ENCODE peak calls at places on chromosomes 1 and 21, in four cellular contexts. C is AG09309, U is endothelial cell of umbilical vein, E is thoracic aorta. P is an unnamed sample.

GRCh38 chr1:200198247-200198646 is 170.7 kb downstream of the NR5A2 start:
- DNase-seq in E (no peak), U (no peak), C (no peak), P (no peak)

GRCh38 chr1:37071829-37072228 is 37.5 kb upstream of the GRIK3 start:
- DNase-seq in E (no peak), C (no peak), U (no peak), P (no peak)

GRCh38 chr1:119279441-119280415 is 88.9 kb upstream of the HAO2 start:
- DNase-seq in U (peak; percentile 79), C (peak; percentile 42), E (no peak), P (peak; percentile 86)

GRCh38 chr1:9874959-9875635 is 35.0 kb downstream of the CTNNBIP1 start:
- DNase-seq in C (peak; percentile 16), U (peak; percentile 71), E (no peak), P (peak; percentile 49)

GRCh38 chr1:50774759-50775351 is 185.2 kb downstream of the FAF1 start:
- DNase-seq in E (no peak), C (peak; percentile 33), U (peak; percentile 67), P (peak; percentile 46)

GRCh38 chr1:39258146-39258924 is 53.8 kb downstream of the MACF1 start:
- DNase-seq in E (peak; percentile 35), U (peak; percentile 75), C (peak; percentile 23), P (no peak)

GRCh38 chr21:36550761-36551160 is 70.8 kb upstream of the CLDN14 start:
- DNase-seq in C (no peak), U (no peak), E (no peak), P (peak; percentile 30)

GRCh38 chr1:218886472-218886871 is 287.2 kb upstream of the LYPLAL1 start:
- DNase-seq in U (peak; percentile 21), E (no peak), C (no peak), P (peak; percentile 47)

GRCh38 chr1:54559771-54560231 is 11.8 kb downstream of the ACOT11 start:
- DNase-seq in E (no peak), U (no peak), C (no peak), P (no peak)

GRCh38 chr1:40314721-40315238 is 2.3 kb downstream of the COL9A2 start:
- DNase-seq in C (no peak), E (no peak), U (no peak), P (no peak)

GRCh38 chr1:156944268-156944667 is 23.8 kb downstream of the LRRC71 start:
- DNase-seq in U (no peak), E (no peak), C (no peak), P (no peak)

GRCh38 chr1:42259059-42259738 is 75.8 kb downstream of the FOXJ3 start:
- DNase-seq in E (no peak), C (peak; percentile 8), U (no peak), P (no peak)

GRCh38 chr1:15439325-15439724 is 1.1 kb downstream of the CTRC start:
- DNase-seq in U (no peak), E (no peak), C (no peak), P (no peak)

GRCh38 chr1:221087919-221088318 is 208.7 kb downstream of the HLX start:
- DNase-seq in E (no peak), C (no peak), U (no peak), P (no peak)

GRCh38 chr1:184622136-184622823 is 132.4 kb downstream of the EDEM3 start:
- DNase-seq in U (peak; percentile 53), C (peak; percentile 95), E (peak; percentile 47), P (peak; percentile 95)

GRCh38 chr1:100719490-100719889 is at the start of gene VCAM1:
- DNase-seq in E (no peak), C (no peak), U (peak; percentile 42), P (no peak)

GRCh38 chr1:217647791-217648190 is 16.6 kb downstream of the SPATA17 start:
- DNase-seq in C (no peak), E (no peak), U (no peak), P (no peak)

GRCh38 chr1:31244326-31244725 is 4.6 kb upstream of the NKAIN1 start:
- DNase-seq in C (no peak), U (no peak), E (no peak), P (no peak)

DNA sequence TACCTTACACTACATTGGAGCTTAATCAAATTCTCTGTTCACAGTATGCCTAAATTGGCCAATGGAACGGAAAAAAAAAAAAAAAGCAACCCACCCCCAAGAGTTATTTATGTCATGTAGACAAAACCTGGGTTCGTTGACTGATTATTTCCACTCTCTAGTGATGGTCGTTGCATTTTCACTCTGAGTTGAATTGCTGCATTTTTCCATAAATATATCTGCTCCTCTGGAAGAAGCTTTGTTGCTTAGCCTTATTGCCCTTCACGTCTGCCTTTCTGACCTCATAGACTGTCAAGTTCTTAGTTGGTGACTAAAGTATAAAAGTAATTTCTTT is 90.2 kb upstream of the RUNX1 start:
- DNase-seq in E (no peak), C (no peak), U (no peak), P (no peak)
- H3K4me3 ChIP-seq in E (no peak overlapping the region), C (no peak overlapping the region), U (no peak overlapping the region), P (no peak overlapping the region)

GRCh38 chr21:23130308-23130707 is 2132.1 kb downstream of the NCAM2 start:
- DNase-seq in E (no peak), U (no peak), C (no peak), P (no peak)

GRCh38 chr21:23131177-23131576 is 2133.0 kb downstream of the NCAM2 start:
- DNase-seq in U (peak; percentile 28), E (no peak), C (no peak), P (no peak)

GRCh38 chr21:23127973-23128372 is 2129.8 kb downstream of the NCAM2 start:
- DNase-seq in C (no peak), U (no peak), E (no peak), P (no peak)
- TF ChIP-seq CTCF in C (no peak), U (no peak), E (no peak), P (no peak)

DNA sequence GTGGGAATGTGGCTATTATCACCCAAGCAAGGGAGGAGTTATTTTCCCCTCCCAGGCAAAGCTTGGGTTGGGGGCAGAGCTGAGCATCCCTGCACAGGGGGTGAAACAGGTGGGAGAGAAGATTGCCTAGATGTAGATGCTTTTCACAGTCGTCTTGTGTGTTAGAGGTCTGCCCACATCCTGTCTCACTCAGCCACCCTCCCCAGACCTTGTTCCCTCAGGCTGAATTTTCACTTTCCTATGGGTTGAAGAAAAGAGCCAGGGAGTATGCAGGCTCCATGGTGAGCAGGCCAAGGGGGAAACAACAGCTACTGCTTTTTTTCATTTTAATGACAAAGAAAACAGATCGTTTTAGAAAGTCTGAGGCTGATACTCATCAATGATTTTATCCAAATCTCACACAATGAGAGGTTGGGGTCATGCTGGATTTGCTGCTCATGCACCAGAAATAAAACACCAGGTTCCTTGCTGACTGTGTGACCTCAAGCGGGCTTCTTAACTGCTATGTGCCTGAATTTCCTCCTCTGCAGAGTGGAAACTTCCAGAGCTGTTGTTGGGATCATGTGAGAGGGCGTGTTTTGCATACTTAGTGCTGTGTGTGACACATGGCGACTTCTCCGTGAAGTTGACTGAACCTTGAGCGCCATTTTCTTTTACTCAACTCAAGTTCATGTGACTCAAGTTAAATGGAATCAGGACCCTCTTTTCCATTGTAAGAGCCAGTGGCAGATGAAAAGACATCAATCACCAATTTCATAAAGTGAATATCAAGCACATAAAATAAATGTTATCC is 223.8 kb downstream of the KIF26B start:
- DNase-seq in E (no peak), C (no peak), U (no peak), P (no peak)
- H3K4me3 ChIP-seq in E (no peak overlapping the region), C (no peak overlapping the region), U (no peak overlapping the region), P (no peak overlapping the region)

DNA sequence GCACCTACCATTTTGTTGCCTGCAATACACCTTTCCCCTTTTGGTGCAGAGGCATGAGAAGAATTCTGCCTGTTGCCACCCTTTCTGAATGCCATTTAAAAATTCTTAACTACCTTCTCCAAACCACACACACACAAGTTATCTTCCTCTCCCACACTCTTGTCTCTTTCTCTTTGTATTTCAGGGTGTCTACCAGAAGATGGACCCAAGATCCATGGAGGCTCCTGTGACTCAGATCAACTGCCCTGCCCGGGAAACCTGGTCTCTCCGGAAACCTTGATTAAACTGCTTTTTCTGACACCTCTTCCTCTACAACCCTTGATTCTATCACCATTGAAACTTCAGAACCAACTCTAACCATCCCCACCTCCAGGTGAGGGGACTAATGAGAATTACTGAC is 2.4 kb upstream of the TARS2 start:
- DNase-seq in E (no peak), C (peak; percentile 20), U (no peak), P (no peak)
- TF ChIP-seq CTCF in E (no peak), C (peak; percentile 64), U (no peak), P (peak; percentile 21)

GRCh38 chr1:159014851-159015250 is 5.1 kb downstream of the IFI16 start:
- DNase-seq in E (no peak), U (no peak), C (no peak), P (no peak)

GRCh38 chr1:159010398-159010797 is 691 bp downstream of the IFI16 start:
- DNase-seq in U (no peak), E (no peak), C (no peak), P (no peak)

GRCh38 chr1:159014003-159014571 is 4.4 kb downstream of the IFI16 start:
- DNase-seq in E (no peak), C (no peak), U (no peak), P (no peak)

GRCh38 chr1:159011701-159012100 is 2.0 kb downstream of the IFI16 start:
- DNase-seq in C (no peak), U (no peak), E (no peak), P (no peak)

DNA sequence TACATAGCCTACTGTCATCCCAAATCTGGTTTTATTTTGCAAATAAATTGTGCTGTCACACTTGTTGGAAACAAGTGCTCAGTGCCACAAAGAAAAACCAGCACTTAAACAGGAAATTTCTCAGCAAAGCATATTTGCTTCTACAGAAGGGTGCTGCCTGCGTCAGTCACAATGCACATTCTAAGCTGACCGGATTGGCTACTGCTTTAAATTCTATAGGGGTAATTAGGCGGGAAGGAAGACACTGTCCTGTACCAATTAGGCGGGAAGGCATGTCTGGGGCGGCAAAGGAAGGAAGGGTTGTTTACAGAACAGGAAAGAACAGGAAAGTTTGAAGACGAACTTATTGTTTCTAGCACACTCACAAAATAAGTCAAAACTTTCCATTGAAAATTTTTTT is 2.8 kb downstream of the IFI16 start:
- DNase-seq in U (peak; percentile 76), C (no peak), E (no peak), P (no peak)
- H3K4me3 ChIP-seq in U (peak overlapping the region; percentile 99), C (peak overlapping the region; percentile 19), E (peak overlapping the region; percentile 78), P (peak overlapping the region; percentile 66)

DNA sequence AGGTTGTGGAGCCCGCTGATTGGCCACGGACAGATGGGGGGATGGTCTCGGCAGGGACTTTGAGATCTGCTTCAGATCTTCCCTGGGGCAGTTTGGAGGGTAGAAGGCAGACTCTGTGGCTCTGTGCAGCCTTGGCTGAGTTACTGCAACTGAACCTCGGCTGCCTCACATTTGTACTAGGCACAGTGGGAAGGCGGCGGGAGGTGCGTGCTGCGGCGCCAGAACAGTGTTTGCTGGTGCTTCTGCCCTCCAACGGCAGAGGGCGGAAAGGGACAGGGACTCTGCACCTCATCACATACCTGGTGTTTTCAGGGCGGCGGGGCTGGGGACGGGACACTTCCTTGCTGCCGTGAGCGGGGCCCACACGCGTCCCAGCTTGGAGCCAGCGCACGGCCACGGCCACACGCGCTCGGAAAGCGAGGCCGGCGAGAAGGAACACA is 26.2 kb downstream of the SLC66A1 start:
- DNase-seq in U (no peak), E (no peak), C (no peak), P (no peak)
- TF ChIP-seq CTCF in U (no peak), E (no peak), C (no peak), P (peak; percentile 37)

DNA sequence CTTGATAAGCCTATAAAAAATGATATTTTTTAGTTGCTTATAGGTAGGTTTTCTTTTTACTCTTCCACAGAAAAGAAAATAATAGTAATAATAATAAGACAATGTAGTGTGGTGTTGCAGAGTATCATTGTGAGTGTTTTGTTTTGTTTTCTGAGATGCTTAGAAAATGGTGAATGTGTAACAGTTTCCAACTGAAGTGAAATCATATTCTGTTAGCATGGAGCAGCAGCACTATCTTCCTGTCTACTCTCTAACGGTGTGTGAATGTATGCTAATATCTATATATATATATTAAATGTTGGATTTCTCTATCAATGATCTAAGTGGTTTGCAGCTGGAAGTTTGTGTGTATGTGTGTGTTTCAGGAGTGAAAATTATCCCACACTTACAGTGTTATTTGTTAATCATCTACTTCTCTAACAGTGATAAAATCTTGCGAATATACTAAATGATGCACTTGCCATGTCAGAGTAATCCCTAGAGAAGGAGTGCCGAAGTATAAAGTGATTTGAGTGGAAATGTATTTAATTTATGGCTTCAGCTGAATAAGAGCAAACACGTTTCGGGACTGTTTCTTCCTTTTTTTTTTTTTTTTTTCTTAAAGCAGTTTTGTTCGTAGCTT is 362 bp downstream of the SAMD13 start:
- DNase-seq in E (no peak), U (no peak), C (no peak), P (no peak)
- H3K4me3 ChIP-seq in E (peak overlapping the region; percentile 70), U (no peak overlapping the region), C (no peak overlapping the region), P (no peak overlapping the region)

P was measured in HFF-Myc.